ENCODE peak calls at places on chromosome 9, in five cellular contexts. One of them, this sample, is unnamed. For H3K27me3, the result is how much of the 10 kb centered on the place peaks cover.

GRCh38 chr9:92680166-92681119 is 10.5 kb upstream of the IPPK start:
- DNase-seq in ovary: peak
- DNase-seq in CD4-positive, CD25-positive, alpha-beta regulatory T cell: no peak
- DNase-seq in colonic mucosa: no peak
- DNase-seq in CD8-positive, alpha-beta T cell: no peak
- DNase-seq in this sample: no peak

GRCh38 chr9:112462855-112463254 is 23.8 kb upstream of the KIAA1958 start:
- DNase-seq in ovary: no peak
- DNase-seq in CD4-positive, CD25-positive, alpha-beta regulatory T cell: no peak
- DNase-seq in colonic mucosa: no peak
- DNase-seq in CD8-positive, alpha-beta T cell: no peak
- DNase-seq in this sample: no peak

GRCh38 chr9:38003230-38003629 is 65.8 kb downstream of the SHB start:
- DNase-seq in ovary: no peak
- DNase-seq in CD4-positive, CD25-positive, alpha-beta regulatory T cell: no peak
- DNase-seq in colonic mucosa: no peak
- DNase-seq in CD8-positive, alpha-beta T cell: no peak
- DNase-seq in this sample: no peak

GRCh38 chr9:880725-881124 is 39.2 kb downstream of the DMRT1 start:
- DNase-seq in ovary: no peak
- DNase-seq in CD4-positive, CD25-positive, alpha-beta regulatory T cell: no peak
- DNase-seq in colonic mucosa: no peak
- DNase-seq in CD8-positive, alpha-beta T cell: no peak
- DNase-seq in this sample: no peak

GRCh38 chr9:73183917-73184861 is 32.5 kb downstream of the ANXA1 start:
- DNase-seq in ovary: no peak
- DNase-seq in CD4-positive, CD25-positive, alpha-beta regulatory T cell: no peak
- DNase-seq in colonic mucosa: no peak
- DNase-seq in CD8-positive, alpha-beta T cell: no peak
- DNase-seq in this sample: no peak

GRCh38 chr9:87725356-87725899 is 491 bp upstream of the CTSL start:
- DNase-seq in ovary: peak
- DNase-seq in CD4-positive, CD25-positive, alpha-beta regulatory T cell: no peak
- DNase-seq in colonic mucosa: no peak
- DNase-seq in CD8-positive, alpha-beta T cell: no peak
- DNase-seq in this sample: peak

GRCh38 chr9:89464991-89465390 is 32.9 kb downstream of the SEMA4D start:
- DNase-seq in ovary: no peak
- DNase-seq in CD4-positive, CD25-positive, alpha-beta regulatory T cell: no peak
- DNase-seq in colonic mucosa: no peak
- DNase-seq in CD8-positive, alpha-beta T cell: no peak
- DNase-seq in this sample: no peak

GRCh38 chr9:71791875-71792274 is 23.6 kb upstream of the CEMIP2 start:
- DNase-seq in ovary: no peak
- DNase-seq in CD4-positive, CD25-positive, alpha-beta regulatory T cell: no peak
- DNase-seq in colonic mucosa: no peak
- DNase-seq in CD8-positive, alpha-beta T cell: no peak
- DNase-seq in this sample: no peak

GRCh38 chr9:137433349-137433915 is 7.7 kb downstream of the ENTPD8 start:
- DNase-seq in ovary: peak
- DNase-seq in CD4-positive, CD25-positive, alpha-beta regulatory T cell: no peak
- DNase-seq in colonic mucosa: no peak
- DNase-seq in CD8-positive, alpha-beta T cell: no peak
- DNase-seq in this sample: no peak

GRCh38 chr9:32873131-32873530 is 89.8 kb downstream of the TMEM215 start:
- DNase-seq in ovary: no peak
- DNase-seq in CD4-positive, CD25-positive, alpha-beta regulatory T cell: no peak
- DNase-seq in colonic mucosa: no peak
- DNase-seq in CD8-positive, alpha-beta T cell: no peak
- DNase-seq in this sample: no peak

GRCh38 chr9:17995031-17995430 is 416.2 kb downstream of the SH3GL2 start:
- DNase-seq in ovary: no peak
- DNase-seq in CD4-positive, CD25-positive, alpha-beta regulatory T cell: no peak
- DNase-seq in colonic mucosa: no peak
- DNase-seq in CD8-positive, alpha-beta T cell: no peak
- DNase-seq in this sample: no peak

GRCh38 chr9:34334337-34334824 is 5.0 kb downstream of the NUDT2 start:
- DNase-seq in ovary: no peak
- DNase-seq in CD4-positive, CD25-positive, alpha-beta regulatory T cell: no peak
- DNase-seq in colonic mucosa: no peak
- DNase-seq in CD8-positive, alpha-beta T cell: no peak
- DNase-seq in this sample: no peak

GRCh38 chr9:70519912-70520724 is 105.7 kb upstream of the KLF9 start:
- DNase-seq in ovary: no peak
- DNase-seq in CD4-positive, CD25-positive, alpha-beta regulatory T cell: no peak
- DNase-seq in colonic mucosa: no peak
- DNase-seq in CD8-positive, alpha-beta T cell: no peak
- DNase-seq in this sample: no peak

GRCh38 chr9:120856700-120857099 is 14.0 kb upstream of the PSMD5 start:
- DNase-seq in ovary: no peak
- DNase-seq in CD4-positive, CD25-positive, alpha-beta regulatory T cell: no peak
- DNase-seq in colonic mucosa: peak
- DNase-seq in CD8-positive, alpha-beta T cell: no peak
- DNase-seq in this sample: no peak

GRCh38 chr9:92501671-92502393 is 19.5 kb upstream of the ASPN start:
- DNase-seq in ovary: no peak
- DNase-seq in CD4-positive, CD25-positive, alpha-beta regulatory T cell: no peak
- DNase-seq in colonic mucosa: peak
- DNase-seq in CD8-positive, alpha-beta T cell: no peak
- DNase-seq in this sample: peak

GRCh38 chr9:95081998-95082397 is 235.5 kb downstream of the FANCC start:
- DNase-seq in ovary: no peak
- DNase-seq in CD4-positive, CD25-positive, alpha-beta regulatory T cell: no peak
- DNase-seq in colonic mucosa: no peak
- DNase-seq in CD8-positive, alpha-beta T cell: no peak
- DNase-seq in this sample: no peak

GRCh38 chr9:133429641-133430161 is 7.5 kb downstream of the ADAMTS13 start:
- DNase-seq in ovary: no peak
- DNase-seq in CD4-positive, CD25-positive, alpha-beta regulatory T cell: no peak
- DNase-seq in colonic mucosa: peak
- DNase-seq in CD8-positive, alpha-beta T cell: no peak
- DNase-seq in this sample: no peak

GRCh38 chr9:75087279-75087823 is 604 bp downstream of the NMRK1 start:
- DNase-seq in ovary: no peak
- DNase-seq in CD4-positive, CD25-positive, alpha-beta regulatory T cell: peak
- DNase-seq in colonic mucosa: peak
- DNase-seq in CD8-positive, alpha-beta T cell: no peak
- DNase-seq in this sample: no peak

GRCh38 chr9:77092536-77092935 is 73.1 kb downstream of the FOXB2 start:
- DNase-seq in ovary: no peak
- DNase-seq in CD4-positive, CD25-positive, alpha-beta regulatory T cell: no peak
- DNase-seq in colonic mucosa: no peak
- DNase-seq in CD8-positive, alpha-beta T cell: no peak
- DNase-seq in this sample: no peak

GRCh38 chr9:88005146-88005750 is 30.9 kb upstream of the CDK20 start:
- DNase-seq in ovary: no peak
- DNase-seq in CD4-positive, CD25-positive, alpha-beta regulatory T cell: no peak
- DNase-seq in colonic mucosa: no peak
- DNase-seq in CD8-positive, alpha-beta T cell: no peak
- DNase-seq in this sample: no peak

GRCh38 chr9:4985376-4986266 is 549 bp downstream of the JAK2 start:
- DNase-seq in ovary: peak
- DNase-seq in CD4-positive, CD25-positive, alpha-beta regulatory T cell: peak
- DNase-seq in colonic mucosa: peak
- DNase-seq in CD8-positive, alpha-beta T cell: peak
- DNase-seq in this sample: peak

GRCh38 chr9:81517954-81518353 is 171.4 kb downstream of the TLE1 start:
- DNase-seq in ovary: no peak
- DNase-seq in CD4-positive, CD25-positive, alpha-beta regulatory T cell: no peak
- DNase-seq in colonic mucosa: no peak
- DNase-seq in CD8-positive, alpha-beta T cell: no peak
- DNase-seq in this sample: no peak

GRCh38 chr9:99807276-99807852 is 14.3 kb upstream of the NR4A3 start:
- DNase-seq in ovary: peak
- DNase-seq in CD4-positive, CD25-positive, alpha-beta regulatory T cell: peak
- DNase-seq in colonic mucosa: peak
- DNase-seq in CD8-positive, alpha-beta T cell: peak
- DNase-seq in this sample: peak

GRCh38 chr9:17839744-17840143 is 260.9 kb downstream of the SH3GL2 start:
- DNase-seq in ovary: no peak
- DNase-seq in CD4-positive, CD25-positive, alpha-beta regulatory T cell: no peak
- DNase-seq in colonic mucosa: no peak
- DNase-seq in CD8-positive, alpha-beta T cell: no peak
- DNase-seq in this sample: no peak

GRCh38 chr9:95820076-95820475 is 55.4 kb upstream of the ERCC6L2 start:
- DNase-seq in ovary: no peak
- DNase-seq in CD4-positive, CD25-positive, alpha-beta regulatory T cell: no peak
- DNase-seq in colonic mucosa: no peak
- DNase-seq in CD8-positive, alpha-beta T cell: no peak
- DNase-seq in this sample: no peak

GRCh38 chr9:136511670-136512592 is 29.1 kb upstream of the SEC16A start:
- DNase-seq in ovary: peak
- DNase-seq in CD4-positive, CD25-positive, alpha-beta regulatory T cell: no peak
- DNase-seq in colonic mucosa: peak
- DNase-seq in CD8-positive, alpha-beta T cell: no peak
- DNase-seq in this sample: peak

GRCh38 chr9:95741631-95742030 is 133.9 kb upstream of the ERCC6L2 start:
- DNase-seq in ovary: no peak
- DNase-seq in CD4-positive, CD25-positive, alpha-beta regulatory T cell: no peak
- DNase-seq in colonic mucosa: no peak
- DNase-seq in CD8-positive, alpha-beta T cell: no peak
- DNase-seq in this sample: no peak

GRCh38 chr9:36207546-36208012 is 16.9 kb downstream of the CLTA start:
- DNase-seq in ovary: no peak
- DNase-seq in CD4-positive, CD25-positive, alpha-beta regulatory T cell: no peak
- DNase-seq in colonic mucosa: no peak
- DNase-seq in CD8-positive, alpha-beta T cell: no peak
- DNase-seq in this sample: no peak
- H3K27ac ChIP-seq in ovary: peak
- H3K27ac ChIP-seq in CD4-positive, CD25-positive, alpha-beta regulatory T cell: peak
- H3K27ac ChIP-seq in colonic mucosa: no peak
- H3K27ac ChIP-seq in CD8-positive, alpha-beta T cell: peak
- H3K27ac ChIP-seq in this sample: peak

GRCh38 chr9:116319480-116319879 is 165.9 kb downstream of the PAPPA start:
- DNase-seq in ovary: no peak
- DNase-seq in CD4-positive, CD25-positive, alpha-beta regulatory T cell: no peak
- DNase-seq in colonic mucosa: no peak
- DNase-seq in CD8-positive, alpha-beta T cell: no peak
- DNase-seq in this sample: no peak
- H3K27me3 ChIP-seq in ovary: under half
- H3K27me3 ChIP-seq in CD4-positive, CD25-positive, alpha-beta regulatory T cell: under half
- H3K27me3 ChIP-seq in colonic mucosa: under half
- H3K27me3 ChIP-seq in CD8-positive, alpha-beta T cell: under half
- H3K27me3 ChIP-seq in this sample: under half

DNA sequence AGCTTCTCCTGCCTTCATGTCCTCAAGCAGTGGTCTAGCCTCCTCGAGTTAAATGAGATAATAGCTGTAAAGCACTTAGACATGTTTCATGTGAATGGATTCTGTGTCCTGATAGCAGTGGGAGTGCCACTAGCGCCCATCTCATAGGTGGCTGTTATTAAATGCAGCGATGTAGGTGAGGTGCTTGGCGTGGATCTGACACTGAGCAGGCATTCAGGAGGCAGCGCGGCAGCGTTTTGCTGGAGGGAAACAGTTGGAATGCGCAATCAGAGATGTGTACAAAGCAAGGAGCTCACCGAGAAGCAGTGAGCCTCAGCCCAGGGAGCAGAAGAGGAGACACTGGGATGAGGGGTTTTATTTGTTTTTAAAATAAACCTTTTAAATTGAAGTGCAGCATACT is 106.6 kb downstream of the RGS3 start:
- DNase-seq in ovary: peak
- DNase-seq in CD4-positive, CD25-positive, alpha-beta regulatory T cell: no peak
- DNase-seq in colonic mucosa: no peak
- DNase-seq in CD8-positive, alpha-beta T cell: no peak
- DNase-seq in this sample: no peak
- H3K27ac ChIP-seq in ovary: no peak
- H3K27ac ChIP-seq in CD4-positive, CD25-positive, alpha-beta regulatory T cell: no peak
- H3K27ac ChIP-seq in colonic mucosa: no peak
- H3K27ac ChIP-seq in CD8-positive, alpha-beta T cell: no peak
- H3K27ac ChIP-seq in this sample: peak

GRCh38 chr9:134616341-134616740 is 25.3 kb upstream of the COL5A1 start:
- DNase-seq in ovary: no peak
- DNase-seq in CD4-positive, CD25-positive, alpha-beta regulatory T cell: no peak
- DNase-seq in colonic mucosa: no peak
- DNase-seq in CD8-positive, alpha-beta T cell: no peak
- DNase-seq in this sample: no peak

GRCh38 chr9:134614256-134614655 is 27.3 kb upstream of the COL5A1 start:
- DNase-seq in ovary: no peak
- DNase-seq in CD4-positive, CD25-positive, alpha-beta regulatory T cell: no peak
- DNase-seq in colonic mucosa: no peak
- DNase-seq in CD8-positive, alpha-beta T cell: no peak
- DNase-seq in this sample: no peak

GRCh38 chr9:134612309-134612708 is 29.3 kb upstream of the COL5A1 start:
- DNase-seq in ovary: no peak
- DNase-seq in CD4-positive, CD25-positive, alpha-beta regulatory T cell: no peak
- DNase-seq in colonic mucosa: no peak
- DNase-seq in CD8-positive, alpha-beta T cell: no peak
- DNase-seq in this sample: no peak

GRCh38 chr9:134611046-134611445 is 30.6 kb upstream of the COL5A1 start:
- DNase-seq in ovary: no peak
- DNase-seq in CD4-positive, CD25-positive, alpha-beta regulatory T cell: no peak
- DNase-seq in colonic mucosa: no peak
- DNase-seq in CD8-positive, alpha-beta T cell: no peak
- DNase-seq in this sample: no peak

DNA sequence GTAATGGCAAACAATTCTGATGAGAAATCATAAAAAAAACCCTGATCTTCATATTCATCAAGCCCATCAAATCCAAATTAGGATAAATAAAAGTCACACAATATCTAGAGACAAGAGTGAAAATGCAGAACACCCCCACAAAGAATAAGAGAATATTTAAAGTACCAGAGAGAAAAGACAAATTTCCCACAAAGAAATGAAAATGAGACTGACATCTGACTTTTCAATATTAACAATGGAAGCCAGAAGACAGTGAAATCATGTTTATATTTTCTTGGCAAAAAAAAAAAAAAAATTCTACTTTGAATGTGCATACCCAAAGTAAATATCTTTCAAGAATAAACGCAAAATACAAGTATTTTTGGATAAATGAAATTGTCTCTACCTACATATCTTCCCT is 28.9 kb upstream of the COL5A1 start:
- DNase-seq in ovary: no peak
- DNase-seq in CD4-positive, CD25-positive, alpha-beta regulatory T cell: no peak
- DNase-seq in colonic mucosa: no peak
- DNase-seq in CD8-positive, alpha-beta T cell: no peak
- DNase-seq in this sample: no peak
- H3K27me3 ChIP-seq in ovary: under half
- H3K27me3 ChIP-seq in CD4-positive, CD25-positive, alpha-beta regulatory T cell: under half
- H3K27me3 ChIP-seq in colonic mucosa: under half
- H3K27me3 ChIP-seq in CD8-positive, alpha-beta T cell: under half
- H3K27me3 ChIP-seq in this sample: under half

DNA sequence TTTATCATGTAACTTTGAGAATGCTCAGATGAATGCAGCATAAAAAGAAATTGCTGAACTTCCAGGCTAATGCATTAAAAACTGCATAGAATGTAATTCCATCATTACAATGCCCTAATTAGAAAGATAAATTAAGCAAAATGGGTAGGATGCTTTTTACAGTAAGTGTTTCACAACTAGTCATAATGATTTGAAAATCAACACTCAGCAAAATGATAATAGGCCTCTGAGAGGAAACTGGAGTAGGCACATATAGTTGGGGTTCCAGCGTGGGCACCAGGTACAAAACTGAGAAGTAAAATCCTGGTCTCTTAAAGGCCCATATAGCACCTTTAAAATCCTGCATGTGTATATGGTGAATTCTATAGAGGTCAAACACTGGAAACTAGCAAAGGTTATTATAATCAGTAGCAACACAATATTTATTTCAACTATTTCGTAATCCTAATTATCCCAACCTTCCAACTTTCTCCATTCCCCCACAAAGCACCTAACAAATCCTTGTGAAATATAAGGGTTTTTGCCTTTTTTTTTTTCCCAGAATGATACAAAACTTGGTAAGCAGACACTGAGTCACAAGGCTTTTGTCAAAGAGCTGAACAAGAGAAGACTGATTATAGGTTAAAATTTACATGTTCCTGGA is 108.0 kb upstream of the NR5A1 start:
- DNase-seq in ovary: no peak
- DNase-seq in CD4-positive, CD25-positive, alpha-beta regulatory T cell: no peak
- DNase-seq in colonic mucosa: no peak
- DNase-seq in CD8-positive, alpha-beta T cell: no peak
- DNase-seq in this sample: no peak
- H3K27ac ChIP-seq in ovary: no peak
- H3K27ac ChIP-seq in CD4-positive, CD25-positive, alpha-beta regulatory T cell: no peak
- H3K27ac ChIP-seq in colonic mucosa: no peak
- H3K27ac ChIP-seq in CD8-positive, alpha-beta T cell: no peak
- H3K27ac ChIP-seq in this sample: no peak